ENCODE peak calls at places on chromosomes 13 and 19, in nine cellular contexts. W, J, Y, H, G, P, X, A and Q are unnamed samples.

GRCh38 chr13:99057310-99057975 is 79.6 kb upstream of the DOCK9 start:
- DNase-seq in Y (no peak), J (peak), P (no peak), X (no peak), A (no peak), H (peak), G (no peak), W (peak), Q (no peak)

GRCh38 chr19:29381353-29382203 is 144.2 kb upstream of the VSTM2B start:
- DNase-seq in G (no peak), H (no peak), A (no peak), Y (peak), P (no peak), W (no peak), X (no peak), J (no peak), Q (no peak)

GRCh38 chr19:33819496-33819874 is 22.8 kb downstream of the KCTD15 start:
- DNase-seq in W (no peak), P (no peak), H (no peak), G (no peak), J (no peak), Y (no peak), X (no peak), A (no peak), Q (no peak)

GRCh38 chr19:19488041-19488874 is 27.1 kb downstream of the TSSK6 start:
- DNase-seq in P (no peak), Y (no peak), W (peak), A (no peak), G (no peak), X (peak), H (peak), J (peak), Q (no peak)

GRCh38 chr19:7294571-7295212 is 478 bp upstream of the INSR start:
- DNase-seq in G (peak), J (peak), X (peak), P (no peak), A (peak), W (peak), H (peak), Y (peak), Q (peak)

GRCh38 chr13:45850020-45850613 is 1.4 kb downstream of the SIAH3 start:
- DNase-seq in H (no peak), W (no peak), J (no peak), P (no peak), A (no peak), Y (no peak), X (no peak), G (no peak), Q (no peak)

GRCh38 chr13:67643656-67644055 is 413.5 kb upstream of the PCDH9 start:
- DNase-seq in P (no peak), G (no peak), W (no peak), X (no peak), H (no peak), J (no peak), Y (no peak), A (no peak), Q (no peak)

GRCh38 chr19:47430041-47430802 is 10.9 kb upstream of the MEIS3 start:
- DNase-seq in P (no peak), Y (peak), A (no peak), H (peak), X (peak), W (peak), J (peak), G (no peak), Q (no peak)

GRCh38 chr13:44726214-44726613 is 150.1 kb upstream of the TSC22D1 start:
- DNase-seq in J (no peak), X (no peak), G (no peak), H (peak), P (no peak), A (no peak), W (peak), Y (no peak), Q (no peak)

GRCh38 chr19:29263305-29264080 is 50.5 kb upstream of the UQCRFS1 start:
- DNase-seq in X (peak), H (peak), P (peak), G (no peak), Y (peak), J (peak), A (no peak), W (peak), Q (peak)

GRCh38 chr19:49097453-49098288 is 12.4 kb downstream of the SNRNP70 start:
- DNase-seq in W (peak), J (peak), Y (peak), H (peak), G (peak), X (peak), A (peak), P (peak), Q (peak)

GRCh38 chr13:113652404-113653263 is 5.4 kb downstream of the ATP4B start:
- DNase-seq in Y (no peak), G (no peak), P (no peak), A (no peak), J (no peak), H (no peak), X (peak), W (no peak), Q (no peak)

GRCh38 chr13:77733674-77734073 is 36.2 kb downstream of the SLAIN1 start:
- DNase-seq in G (no peak), W (no peak), A (no peak), Y (no peak), P (no peak), H (no peak), J (no peak), X (no peak), Q (no peak)

GRCh38 chr13:84433024-84433423 is 550.8 kb upstream of the SLITRK1 start:
- DNase-seq in H (peak), X (no peak), W (peak), P (no peak), J (no peak), G (no peak), A (no peak), Y (no peak), Q (no peak)

GRCh38 chr13:43763143-43763759 is 23.5 kb downstream of the ENOX1 start:
- DNase-seq in H (no peak), A (no peak), W (no peak), P (no peak), X (no peak), G (no peak), Y (no peak), J (no peak), Q (no peak)

GRCh38 chr19:34676697-34677385 is at the start of gene SCGB2B2:
- DNase-seq in Y (no peak), J (no peak), G (peak), A (peak), X (no peak), W (no peak), H (no peak), P (peak), Q (no peak)

GRCh38 chr19:58397533-58398037 is 2.1 kb downstream of the RNF225 start:
- DNase-seq in W (no peak), A (no peak), H (no peak), G (no peak), P (no peak), J (no peak), X (no peak), Y (no peak), Q (no peak)

GRCh38 chr19:29724102-29724641 is 9.1 kb upstream of the C19orf12 start:
- DNase-seq in J (no peak), P (no peak), X (no peak), A (no peak), G (no peak), H (peak), W (peak), Y (no peak), Q (peak)

GRCh38 chr13:111550062-111550461 is 229.6 kb downstream of the TEX29 start:
- DNase-seq in J (no peak), W (no peak), H (no peak), X (no peak), P (no peak), A (no peak), G (no peak), Y (no peak), Q (no peak)

GRCh38 chr19:20051841-20052768 is 12.8 kb upstream of the ZNF682 start:
- DNase-seq in G (no peak), Y (peak), A (peak), J (peak), H (peak), X (peak), P (peak), W (peak), Q (peak)

GRCh38 chr13:30082391-30082790 is 225.0 kb downstream of the KATNAL1 start:
- DNase-seq in W (no peak), A (no peak), H (no peak), J (no peak), G (no peak), Y (no peak), X (no peak), P (no peak), Q (no peak)

GRCh38 chr19:48992571-48993174 is 436 bp downstream of the GYS1 start:
- DNase-seq in X (no peak), H (no peak), Y (no peak), P (no peak), W (no peak), G (no peak), A (no peak), J (no peak), Q (no peak)

GRCh38 chr13:45630791-45631190 is 15.3 kb upstream of the ERICH6B start:
- DNase-seq in G (no peak), Y (no peak), A (no peak), J (no peak), W (peak), P (no peak), X (no peak), H (no peak), Q (no peak)

GRCh38 chr13:40271931-40272775 is 394.3 kb downstream of the FOXO1 start:
- DNase-seq in H (peak), J (peak), Y (no peak), X (peak), G (no peak), A (no peak), P (peak), W (peak), Q (no peak)

GRCh38 chr19:13906525-13906904 is 514 bp downstream of the CC2D1A start:
- DNase-seq in P (no peak), W (no peak), H (no peak), G (no peak), J (no peak), X (peak), Y (no peak), A (no peak), Q (no peak)

GRCh38 chr19:41131186-41131585 is 17.0 kb downstream of the CYP2F1 start:
- DNase-seq in G (no peak), P (no peak), Y (no peak), H (no peak), J (no peak), X (no peak), A (no peak), W (no peak), Q (no peak)

GRCh38 chr19:51127755-51128154 is 3.0 kb downstream of the SIGLEC9 start:
- DNase-seq in W (no peak), Y (no peak), H (peak), J (peak), P (no peak), A (no peak), G (no peak), X (no peak), Q (peak)

GRCh38 chr13:33676700-33677048 is 141.3 kb upstream of the RFC3 start:
- DNase-seq in A (no peak), W (peak), Y (no peak), P (no peak), X (peak), H (peak), J (peak), G (no peak), Q (peak)

GRCh38 chr13:76917096-76917495 is 30.9 kb upstream of the KCTD12 start:
- DNase-seq in G (no peak), J (no peak), P (no peak), A (no peak), X (no peak), W (peak), H (peak), Y (no peak), Q (no peak)

GRCh38 chr13:25928941-25929505 is 122.8 kb downstream of the SHISA2 start:
- DNase-seq in X (no peak), J (no peak), A (no peak), P (no peak), Y (no peak), G (no peak), W (no peak), H (no peak), Q (no peak)

GRCh38 chr19:2127758-2128157 is 23.6 kb downstream of the AP3D1 start:
- DNase-seq in Y (no peak), A (no peak), X (peak), P (no peak), G (no peak), W (no peak), H (no peak), J (no peak), Q (no peak)

GRCh38 chr19:15118789-15119494 is 11.7 kb downstream of the SYDE1 start:
- DNase-seq in Y (no peak), H (no peak), X (no peak), A (no peak), W (no peak), G (no peak), P (no peak), J (no peak), Q (no peak)

GRCh38 chr19:47280183-47280797 is 5.6 kb downstream of the INAFM1 start:
- DNase-seq in Y (no peak), J (peak), A (no peak), W (peak), P (peak), H (peak), X (no peak), G (no peak), Q (no peak)